ENCODE peak calls at places on chromosomes 6 and 20, in seven cellular contexts. W is psoas muscle, G is endodermal cell, S is mucosa of descending colon, Y is MM.1S, B is pancreas, L is PC-9. U is an unnamed sample.

GRCh38 chr6:41636803-41637178 is 1.5 kb upstream of the MDFI start:
- DNase-seq in W (no peak), G (peak; percentile 91), S (peak; percentile 76), Y (no peak), B (peak; percentile 87), L (peak; percentile 86), U (no peak)

GRCh38 chr6:34575326-34575725 is 19.2 kb upstream of the SPDEF start:
- DNase-seq in W (no peak), G (peak; percentile 70), S (peak; percentile 21), Y (no peak), B (no peak), L (no peak), U (no peak)

GRCh38 chr20:45226287-45226686 is 5.1 kb downstream of the SEMG2 start:
- DNase-seq in W (no peak), G (no peak), S (no peak), Y (no peak), B (no peak), L (no peak), U (no peak)

GRCh38 chr6:167825759-167826229 is 917 bp upstream of the AFDN start:
- DNase-seq in W (peak; percentile 40), G (peak; percentile 93), S (peak; percentile 88), Y (no peak), B (peak; percentile 86), L (peak; percentile 48), U (peak; percentile 67)

GRCh38 chr6:38185752-38186151 is 366.2 kb downstream of the ZFAND3 start:
- DNase-seq in W (no peak), G (no peak), S (no peak), Y (no peak), B (no peak), L (no peak), U (no peak)

GRCh38 chr6:22756365-22756764 is 187.0 kb downstream of the HDGFL1 start:
- DNase-seq in W (no peak), G (no peak), S (no peak), Y (no peak), B (no peak), L (no peak), U (no peak)

GRCh38 chr6:44725070-44725469 is 337.6 kb downstream of the CDC5L start:
- DNase-seq in W (no peak), G (no peak), S (no peak), Y (no peak), B (no peak), L (no peak), U (no peak)

GRCh38 chr6:81693212-81693611 is 59.3 kb downstream of the TENT5A start:
- DNase-seq in W (no peak), G (no peak), S (no peak), Y (no peak), B (no peak), L (no peak), U (no peak)

GRCh38 chr6:19050765-19051164 is 663.6 kb downstream of the RNF144B start:
- DNase-seq in W (no peak), G (no peak), S (no peak), Y (no peak), B (no peak), L (no peak), U (no peak)

GRCh38 chr6:16961577-16961976 is 140.3 kb upstream of the STMND1 start:
- DNase-seq in W (no peak), G (no peak), S (no peak), Y (no peak), B (no peak), L (no peak), U (no peak)

GRCh38 chr6:6407061-6407723 is 86.7 kb upstream of the F13A1 start:
- DNase-seq in W (no peak), G (no peak), S (no peak), Y (no peak), B (no peak), L (no peak), U (no peak)

GRCh38 chr6:143405381-143406154 is 44.9 kb downstream of the ADAT2 start:
- DNase-seq in W (no peak), G (no peak), S (no peak), Y (no peak), B (no peak), L (no peak), U (no peak)

GRCh38 chr20:24378651-24379050 is 90.8 kb upstream of the SYNDIG1 start:
- DNase-seq in W (no peak), G (no peak), S (no peak), Y (no peak), B (no peak), L (no peak), U (no peak)

GRCh38 chr6:105519954-105520353 is 117.1 kb upstream of the PREP start:
- DNase-seq in W (no peak), G (no peak), S (no peak), Y (no peak), B (no peak), L (no peak), U (no peak)

GRCh38 chr6:124960757-124961467 is 1.3 kb upstream of the RNF217 start:
- DNase-seq in W (no peak), G (no peak), S (no peak), Y (no peak), B (no peak), L (no peak), U (no peak)

GRCh38 chr6:10556496-10557391 is 35.6 kb downstream of the GCNT2 start:
- DNase-seq in W (no peak), G (peak; percentile 43), S (no peak), Y (no peak), B (no peak), L (no peak), U (no peak)

GRCh38 chr6:72748759-72749158 is 126.9 kb downstream of the KCNQ5 start:
- DNase-seq in W (no peak), G (no peak), S (no peak), Y (no peak), B (no peak), L (no peak), U (no peak)

GRCh38 chr6:148771212-148771601 is 24.4 kb downstream of the UST start:
- DNase-seq in W (no peak), G (no peak), S (no peak), Y (no peak), B (no peak), L (no peak), U (peak; percentile 69)
- TF ChIP-seq CTCF in W (no peak), G (no peak), S (no peak), Y (no peak), B (no peak), L (no peak), U (no peak)

DNA sequence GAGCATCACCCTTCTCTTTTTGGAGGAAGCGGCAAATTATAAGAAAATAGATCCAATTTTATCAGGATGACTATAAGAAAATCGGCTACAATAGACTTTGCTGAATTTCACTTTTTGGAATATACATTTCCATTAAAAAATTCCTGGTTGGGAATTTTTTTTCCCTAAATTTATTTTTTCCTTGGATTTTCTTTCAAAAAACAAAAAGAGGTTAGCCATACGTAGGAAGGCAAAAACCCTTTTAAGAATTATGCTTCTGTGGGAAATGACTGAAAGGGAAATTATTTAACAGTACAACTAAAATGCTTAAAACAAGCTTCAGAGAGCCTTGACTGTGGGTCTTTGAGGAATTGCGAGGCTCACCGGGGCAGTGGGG is 86.9 kb downstream of the SLC22A23 start:
- DNase-seq in W (no peak), G (no peak), S (no peak), Y (no peak), B (no peak), L (no peak), U (no peak)
- H3K4me3 ChIP-seq in W (no peak overlapping the region), G (no peak overlapping the region), S (no peak overlapping the region), Y (no peak overlapping the region), B (no peak overlapping the region), L (no peak overlapping the region), U (no peak overlapping the region)

DNA sequence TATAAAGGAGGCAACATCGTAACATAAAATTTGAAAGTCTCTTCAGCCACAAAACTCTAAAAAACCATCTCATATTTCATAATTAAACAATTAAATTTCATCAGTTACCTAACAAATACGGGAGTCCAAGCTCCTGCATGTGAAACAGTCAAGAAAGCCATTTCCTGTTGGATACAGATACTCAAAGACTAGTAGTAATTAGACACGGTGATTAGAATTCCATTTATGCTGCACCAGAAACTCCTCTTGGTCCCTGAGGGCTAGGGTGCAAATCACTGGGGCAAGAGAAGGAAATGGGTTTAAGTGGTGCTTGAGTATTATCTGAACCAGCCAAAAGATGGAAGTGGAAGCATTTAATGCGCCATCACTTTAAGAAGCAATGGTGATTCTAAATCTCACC is 27.4 kb downstream of the TRAM2 start:
- DNase-seq in W (no peak), G (no peak), S (no peak), Y (no peak), B (no peak), L (no peak), U (no peak)
- H3K4me1 ChIP-seq in W (peaks cover 37% of the 10 kb centered on the region), G (peaks cover 22% of the 10 kb centered on the region), S (peaks cover 65% of the 10 kb centered on the region), Y (peaks cover 94% of the 10 kb centered on the region), B (peaks cover 42% of the 10 kb centered on the region), L (peaks cover 10% of the 10 kb centered on the region), U (peaks cover 48% of the 10 kb centered on the region)

GRCh38 chr20:43655937-43656336 is 11.0 kb upstream of the MYBL2 start:
- DNase-seq in W (no peak), G (peak; percentile 16), S (no peak), Y (no peak), B (no peak), L (no peak), U (no peak)

GRCh38 chr20:43653966-43654365 is 12.9 kb upstream of the MYBL2 start:
- DNase-seq in W (no peak), G (peak; percentile 13), S (no peak), Y (no peak), B (no peak), L (no peak), U (no peak)

GRCh38 chr20:43662943-43663655 is 3.8 kb upstream of the MYBL2 start:
- DNase-seq in W (no peak), G (peak; percentile 35), S (no peak), Y (no peak), B (no peak), L (peak; percentile 13), U (no peak)

GRCh38 chr20:43658723-43659419 is 8.0 kb upstream of the MYBL2 start:
- DNase-seq in W (no peak), G (peak; percentile 48), S (no peak), Y (peak; percentile 21), B (no peak), L (no peak), U (no peak)

GRCh38 chr20:43658068-43658722 is 8.7 kb upstream of the MYBL2 start:
- DNase-seq in W (no peak), G (peak; percentile 64), S (no peak), Y (no peak), B (no peak), L (peak; percentile 23), U (no peak)
- TF ChIP-seq CTCF in W (no peak), G (peak; percentile 55), S (no peak), Y (no peak), B (no peak), L (peak; percentile 20), U (no peak)

DNA sequence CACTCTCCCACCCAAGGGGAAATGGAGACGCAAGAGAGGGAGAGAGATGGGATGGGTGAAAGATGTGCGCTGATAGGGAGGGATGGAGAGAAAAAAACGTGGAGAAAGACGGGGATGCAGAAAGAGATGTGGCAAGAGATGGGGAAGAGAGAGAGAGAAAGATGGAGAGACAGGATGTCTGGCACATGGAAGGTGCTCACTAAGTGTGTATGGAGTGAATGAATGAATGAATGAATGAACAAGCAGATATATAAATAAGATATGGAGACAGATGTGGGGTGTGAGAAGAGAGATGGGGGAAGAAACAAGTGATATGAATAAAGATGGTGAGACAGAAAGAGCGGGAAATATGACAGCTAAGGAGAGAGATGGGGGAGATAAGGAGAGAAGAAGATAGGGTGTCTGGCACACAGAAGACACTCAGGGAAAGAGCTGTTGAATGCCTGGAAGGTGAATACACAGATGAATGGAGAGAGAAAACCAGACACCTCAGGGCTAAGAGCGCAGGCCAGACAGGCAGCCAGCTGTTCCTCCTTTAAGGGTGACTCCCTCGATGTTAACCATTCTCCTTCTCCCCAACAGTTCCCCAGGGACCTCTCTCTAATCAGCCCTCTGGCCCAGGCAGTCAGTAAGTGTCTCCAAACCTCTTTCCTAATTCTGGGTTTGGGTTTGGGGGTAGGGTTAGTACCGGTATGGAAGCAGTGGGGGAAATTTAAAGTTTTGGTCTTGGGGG is 753 bp downstream of the TNF start:
- DNase-seq in W (no peak), G (no peak), S (no peak), Y (no peak), B (no peak), L (no peak), U (no peak)
- H3K4me3 ChIP-seq in W (peak overlapping the region; percentile 54), G (no peak overlapping the region), S (peak overlapping the region; percentile 6), Y (no peak overlapping the region), B (peak overlapping the region; percentile 22), L (no peak overlapping the region), U (no peak overlapping the region)